ENCODE peak calls at places on chromosome X, in five cellular contexts. T is MM.1S; Z is heart right ventricle; A is neural progenitor cell; O is naive thymus-derived CD4-positive, alpha-beta T cell. V is an unnamed sample. For H3K4me1, the result is how much of the 10 kb centered on the place peaks cover.

GRCh38 chrX:1493877-1494510 is 41.3 kb upstream of the ASMTL start:
- DNase-seq in A (peak), T (peak), Z (no peak), O (no peak), V (no peak)

GRCh38 chrX:68934922-68935321 is 106.1 kb downstream of the EFNB1 start:
- DNase-seq in T (no peak), A (no peak), Z (no peak), O (no peak), V (no peak)

GRCh38 chrX:32448320-32448719 is 763.0 kb downstream of the DMD start:
- DNase-seq in T (peak), O (no peak), A (no peak), Z (no peak), V (no peak)

GRCh38 chrX:53086464-53086863 is 4.3 kb downstream of the TSPYL2 start:
- DNase-seq in O (no peak), T (no peak), A (no peak), Z (peak), V (peak)

GRCh38 chrX:116232833-116233232 is 62.3 kb downstream of the AGTR2 start:
- DNase-seq in T (no peak), A (no peak), O (no peak), Z (no peak), V (no peak)

GRCh38 chrX:44903842-44904530 is 31.0 kb downstream of the KDM6A start:
- DNase-seq in O (no peak), T (peak), A (no peak), Z (no peak), V (no peak)

GRCh38 chrX:68387786-68388185 is 45.5 kb downstream of the OPHN1 start:
- DNase-seq in O (no peak), Z (no peak), T (no peak), A (no peak), V (no peak)

GRCh38 chrX:117510453-117510852 is 606.2 kb downstream of the KLHL13 start:
- DNase-seq in Z (no peak), T (no peak), A (peak), O (no peak), V (no peak)

GRCh38 chrX:41334866-41335589 is 1.1 kb downstream of the DDX3X start:
- DNase-seq in T (peak), A (no peak), Z (peak), O (no peak), V (peak)

GRCh38 chrX:131704136-131704695 is 160.3 kb downstream of the OR13H1 start:
- DNase-seq in O (no peak), Z (peak), T (peak), A (no peak), V (no peak)

GRCh38 chrX:3465017-3465416 is 118.6 kb upstream of the MXRA5 start:
- DNase-seq in T (no peak), Z (no peak), O (no peak), A (no peak), V (no peak)

GRCh38 chrX:16882702-16883486 is 12.7 kb upstream of the RBBP7 start:
- DNase-seq in Z (peak), A (peak), T (peak), O (peak), V (peak)

GRCh38 chrX:48493890-48494364 is 14.9 kb upstream of the PORCN start:
- DNase-seq in A (peak), Z (no peak), T (peak), O (no peak), V (no peak)

GRCh38 chrX:270848-271367 is 10.3 kb upstream of the PLCXD1 start:
- DNase-seq in A (no peak), T (no peak), Z (peak), O (no peak), V (no peak)

GRCh38 chrX:140510306-140510676 is 5.4 kb upstream of the SOX3 start:
- DNase-seq in A (peak), T (no peak), O (no peak), Z (no peak), V (no peak)

GRCh38 chrX:46750829-46751228 is 8.1 kb downstream of the SLC9A7 start:
- DNase-seq in T (no peak), O (no peak), Z (no peak), A (no peak), V (no peak)

GRCh38 chrX:48045410-48046311 is 25.8 kb downstream of the ZNF630 start:
- DNase-seq in T (no peak), O (no peak), Z (peak), A (no peak), V (peak)

GRCh38 chrX:68163446-68163845 is 269.8 kb downstream of the OPHN1 start:
- DNase-seq in Z (no peak), O (no peak), T (peak), A (no peak), V (no peak)

GRCh38 chrX:152638443-152638904 is 779 bp downstream of the GABRQ start:
- DNase-seq in O (no peak), Z (no peak), T (no peak), A (no peak), V (no peak)

GRCh38 chrX:114717921-114718320 is 134.0 kb downstream of the HTR2C start:
- DNase-seq in A (peak), O (no peak), Z (no peak), T (no peak), V (no peak)

GRCh38 chrX:68681443-68681941 is 34.0 kb downstream of the STARD8 start:
- DNase-seq in A (no peak), T (no peak), Z (no peak), O (no peak), V (no peak)

GRCh38 chrX:140572724-140573123 is 67.9 kb upstream of the SOX3 start:
- DNase-seq in T (peak), A (peak), Z (peak), O (no peak), V (no peak)

GRCh38 chrX:147741776-147742175 is 169.9 kb upstream of the FMR1 start:
- DNase-seq in O (no peak), T (no peak), Z (no peak), A (no peak), V (no peak)

GRCh38 chrX:39527045-39527444 is 570.7 kb downstream of the BCOR start:
- DNase-seq in A (no peak), O (no peak), T (no peak), Z (no peak), V (no peak)

GRCh38 chrX:71992711-71993110 is 82.1 kb downstream of the NHSL2 start:
- DNase-seq in Z (no peak), T (no peak), O (no peak), A (no peak), V (no peak)

GRCh38 chrX:147738260-147738659 is 173.5 kb upstream of the FMR1 start:
- DNase-seq in Z (no peak), O (no peak), A (no peak), T (no peak), V (no peak)

GRCh38 chrX:63747331-63747730 is 37.7 kb downstream of the ARHGEF9 start:
- DNase-seq in O (no peak), T (no peak), A (no peak), Z (no peak), V (no peak)

GRCh38 chrX:15601932-15602331 is 1.2 kb upstream of the ACE2 start:
- DNase-seq in O (no peak), Z (no peak), A (no peak), T (no peak), V (no peak)

GRCh38 chrX:15606064-15606590 is 5.4 kb upstream of the ACE2 start:
- DNase-seq in T (no peak), A (no peak), Z (no peak), O (no peak), V (no peak)

GRCh38 chrX:15602761-15603160 is 2.0 kb upstream of the ACE2 start:
- DNase-seq in Z (no peak), A (no peak), O (no peak), T (no peak), V (no peak)

GRCh38 chrX:15607067-15607466 is 6.3 kb upstream of the ACE2 start:
- DNase-seq in T (no peak), Z (peak), A (no peak), O (no peak), V (no peak)

GRCh38 chrX:15605233-15605632 is 4.5 kb upstream of the ACE2 start:
- DNase-seq in O (no peak), A (no peak), T (no peak), Z (no peak), V (no peak)
- H3K4me1 ChIP-seq in O (under half), A (under half), T (under half), Z (under half), V (under half)

GRCh38 chrX:133984857-133985163 is 584 bp downstream of the GPC3 start:
- DNase-seq in T (no peak), A (no peak), Z (no peak), O (no peak), V (no peak)

GRCh38 chrX:133985164-133986007 is at the start of gene GPC3:
- DNase-seq in T (no peak), A (peak), O (peak), Z (no peak), V (no peak)

GRCh38 chrX:133983974-133984578 is 1.3 kb downstream of the GPC3 start:
- DNase-seq in O (no peak), Z (no peak), A (peak), T (no peak), V (no peak)

GRCh38 chrX:133981908-133982307 is 3.5 kb downstream of the GPC3 start:
- DNase-seq in Z (no peak), T (no peak), A (no peak), O (no peak), V (no peak)

GRCh38 chrX:133983243-133983973 is 2.0 kb downstream of the GPC3 start:
- DNase-seq in Z (no peak), T (no peak), A (no peak), O (no peak), V (no peak)
- H3K4me1 ChIP-seq in Z (under half), T (under half), A (half or more), O (under half), V (under half)

GRCh38 chrX:122268353-122268752 is 915.7 kb upstream of the GRIA3 start:
- DNase-seq in O (no peak), A (no peak), T (no peak), Z (no peak), V (no peak)
- H3K4me1 ChIP-seq in O (under half), A (under half), T (under half), Z (under half), V (under half)

DNA sequence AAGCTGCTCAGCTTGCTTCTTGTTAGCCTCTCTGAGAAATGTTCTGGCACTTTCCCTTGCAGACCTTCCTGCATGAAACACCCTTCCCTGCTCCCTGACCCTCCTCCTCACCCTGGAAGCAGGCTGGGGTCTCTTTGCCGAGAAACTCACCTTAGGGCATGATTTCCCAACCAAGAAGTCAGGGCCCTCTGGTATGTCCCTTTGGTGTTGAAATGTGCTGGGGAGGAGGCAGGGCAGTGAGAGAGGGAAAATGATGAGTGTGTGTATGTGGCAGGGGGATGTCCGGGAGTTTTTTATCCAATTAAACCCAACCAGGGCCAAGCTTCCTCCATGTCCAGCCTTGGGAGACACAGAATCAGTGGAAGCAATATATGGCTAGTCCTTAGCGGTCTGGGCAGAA is 5.1 kb downstream of the ELF4 start:
- DNase-seq in Z (no peak), O (no peak), T (no peak), A (no peak), V (no peak)
- H3K4me1 ChIP-seq in Z (under half), O (under half), T (under half), A (under half), V (under half)

GRCh38 chrX:19879742-19880378 is 7.5 kb downstream of the SH3KBP1 start:
- DNase-seq in T (no peak), Z (no peak), O (no peak), A (no peak), V (no peak)
- H3K4me1 ChIP-seq in T (under half), Z (under half), O (under half), A (under half), V (under half)

GRCh38 chrX:154717824-154718223 is 33.1 kb downstream of the GAB3 start:
- DNase-seq in A (no peak), Z (no peak), O (no peak), T (no peak), V (no peak)
- H3K4me1 ChIP-seq in A (under half), Z (half or more), O (half or more), T (under half), V (under half)

GRCh38 chrX:12958461-12958860 is 16.4 kb upstream of the TMSB4X start:
- DNase-seq in Z (no peak), O (no peak), T (no peak), A (no peak), V (no peak)

GRCh38 chrX:12965390-12965940 is 9.4 kb upstream of the TMSB4X start:
- DNase-seq in O (no peak), Z (no peak), A (no peak), T (no peak), V (no peak)

GRCh38 chrX:12961191-12961718 is 13.7 kb upstream of the TMSB4X start:
- DNase-seq in A (no peak), Z (no peak), O (no peak), T (peak), V (no peak)

GRCh38 chrX:12958059-12958458 is 16.9 kb upstream of the TMSB4X start:
- DNase-seq in T (no peak), Z (no peak), A (no peak), O (no peak), V (no peak)

GRCh38 chrX:12962041-12962504 is 12.8 kb upstream of the TMSB4X start:
- DNase-seq in Z (no peak), O (no peak), T (no peak), A (no peak), V (no peak)
- H3K4me1 ChIP-seq in Z (under half), O (half or more), T (under half), A (under half), V (under half)

DNA sequence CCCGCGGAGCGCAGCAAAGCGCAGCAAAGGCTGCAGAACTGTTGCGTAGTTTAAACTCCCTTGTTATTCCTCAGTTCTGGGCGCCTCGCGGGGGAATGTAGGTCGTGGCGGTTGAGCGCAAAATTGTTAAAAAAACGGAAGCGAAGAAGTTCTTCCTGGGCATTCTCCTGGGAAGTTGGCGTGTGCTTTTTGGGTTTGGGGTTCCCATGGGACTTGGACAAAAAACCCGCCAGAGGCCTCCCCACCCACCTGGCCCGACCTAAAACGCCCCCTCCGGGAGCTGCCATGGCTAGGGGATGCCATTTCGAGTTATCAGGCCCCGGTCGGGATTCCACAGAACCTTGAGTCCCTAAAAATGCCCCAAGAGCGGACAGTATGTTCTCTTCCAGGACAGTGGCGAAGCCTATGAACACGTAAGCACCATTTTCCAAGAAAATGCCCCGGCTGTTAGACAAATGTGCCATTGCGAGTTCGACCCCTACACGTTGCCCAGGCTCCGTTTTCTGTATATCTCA is 8.9 kb downstream of the ZIC3 start:
- DNase-seq in Z (no peak), O (no peak), T (no peak), A (peak), V (no peak)
- H3K4me1 ChIP-seq in Z (under half), O (under half), T (under half), A (under half), V (under half)

DNA sequence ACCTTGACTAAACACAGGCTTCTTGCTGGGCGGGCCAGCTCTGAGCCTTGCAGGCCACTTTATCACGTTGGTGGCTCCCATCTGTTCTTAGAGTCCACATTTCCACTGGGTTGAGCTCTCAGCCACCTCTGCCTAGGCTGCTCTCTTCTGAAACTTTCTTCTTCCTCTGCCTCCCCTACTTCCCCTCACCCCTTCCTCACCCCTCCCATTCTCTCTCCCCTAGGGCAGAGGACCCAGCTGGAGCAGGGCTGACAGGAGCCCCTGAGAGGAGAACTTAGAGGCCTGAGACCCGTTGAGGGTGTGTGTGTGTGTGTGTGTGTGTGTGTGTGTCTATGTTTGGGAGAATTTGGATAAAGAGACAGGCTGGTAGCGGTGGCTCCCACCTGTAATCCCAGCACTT is 19.9 kb upstream of the TMSB4X start:
- DNase-seq in T (no peak), Z (no peak), A (no peak), O (no peak), V (no peak)
- H3K4me1 ChIP-seq in T (under half), Z (under half), A (under half), O (half or more), V (under half)

GRCh38 chrX:65634732-65635131 is 32.7 kb upstream of the MSN start:
- DNase-seq in A (no peak), Z (no peak), T (no peak), O (no peak), V (no peak)

GRCh38 chrX:65635371-65635770 is 32.1 kb upstream of the MSN start:
- DNase-seq in O (no peak), Z (peak), A (no peak), T (no peak), V (peak)

GRCh38 chrX:65635824-65636223 is 31.6 kb upstream of the MSN start:
- DNase-seq in T (no peak), Z (no peak), A (no peak), O (no peak), V (no peak)

DNA sequence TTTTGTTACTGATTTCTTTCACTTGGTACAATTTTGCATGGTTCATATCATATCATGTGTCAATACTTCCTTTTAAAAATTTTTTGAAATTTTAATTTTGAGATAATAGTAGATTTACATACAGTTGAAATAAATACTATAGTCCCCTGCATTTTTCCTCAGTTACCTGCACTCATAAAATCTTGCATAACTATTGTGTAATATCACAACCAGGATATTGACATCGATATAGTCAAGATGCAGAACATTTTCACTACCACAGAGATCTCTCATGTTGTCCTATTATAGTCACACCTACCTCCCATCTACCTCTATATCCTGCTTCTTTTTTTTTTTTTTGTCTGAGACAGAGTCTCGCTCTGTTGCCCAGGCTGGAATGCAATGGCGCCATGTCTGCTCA is 36.7 kb upstream of the MSN start:
- DNase-seq in O (no peak), T (no peak), Z (no peak), A (no peak), V (no peak)
- H3K4me1 ChIP-seq in O (under half), T (under half), Z (under half), A (under half), V (under half)